ENCODE peak calls at places on chromosomes 13 and 19, in six cellular contexts. L, Z, X, Y, A and E are unnamed samples.

GRCh38 chr13:75648446-75648845 is 12.3 kb downstream of the LMO7 start:
- DNase-seq in Y (no peak), A (no peak), Z (no peak), L (no peak), X (no peak), E (no peak)

GRCh38 chr19:13001502-13002388 is 6.5 kb downstream of the NFIX start:
- DNase-seq in Y (no peak), X (no peak), Z (no peak), L (no peak), A (no peak), E (no peak)

GRCh38 chr13:110012102-110012739 is 225.8 kb upstream of the IRS2 start:
- DNase-seq in L (no peak), X (no peak), Z (no peak), A (no peak), Y (peak), E (peak)

GRCh38 chr13:59034198-59034597 is 1129.5 kb downstream of the DIAPH3 start:
- DNase-seq in L (no peak), X (no peak), Y (no peak), Z (no peak), A (no peak), E (no peak)

GRCh38 chr19:44820648-44821609 is 12.0 kb downstream of the BCAM start:
- DNase-seq in Y (no peak), A (no peak), Z (no peak), X (no peak), L (no peak), E (no peak)

GRCh38 chr13:70905035-70905434 is 796.8 kb upstream of the KLHL1 start:
- DNase-seq in Y (no peak), Z (no peak), X (no peak), A (no peak), L (no peak), E (no peak)

GRCh38 chr19:1267441-1268391 is 1.4 kb upstream of the CIRBP start:
- DNase-seq in A (peak), Y (no peak), Z (no peak), X (no peak), L (no peak), E (no peak)

GRCh38 chr13:80408270-80408669 is 67.3 kb upstream of the SPRY2 start:
- DNase-seq in Z (no peak), L (no peak), X (no peak), Y (no peak), A (no peak), E (no peak)

GRCh38 chr13:42495751-42496150 is 78.2 kb upstream of the TNFSF11 start:
- DNase-seq in A (no peak), Z (no peak), L (no peak), X (no peak), Y (no peak), E (no peak)

GRCh38 chr13:28719656-28720055 is 886 bp upstream of the SLC46A3 start:
- DNase-seq in Y (no peak), L (no peak), Z (no peak), A (no peak), X (no peak), E (no peak)

GRCh38 chr13:102901615-102902305 is 55.9 kb downstream of the ERCC5 start:
- DNase-seq in Y (no peak), Z (no peak), A (no peak), L (no peak), X (no peak), E (peak)

GRCh38 chr13:52903320-52903719 is 54.9 kb upstream of the PCDH8 start:
- DNase-seq in X (peak), L (no peak), Y (no peak), A (no peak), Z (no peak), E (no peak)

GRCh38 chr19:45842198-45842597 is 20.7 kb downstream of the SYMPK start:
- DNase-seq in A (no peak), X (no peak), Y (no peak), Z (no peak), L (no peak), E (no peak)

GRCh38 chr19:325937-326565 is 18.5 kb downstream of the MIER2 start:
- DNase-seq in Z (no peak), X (no peak), Y (no peak), A (peak), L (no peak), E (no peak)

GRCh38 chr13:59468396-59468795 is 695.3 kb downstream of the DIAPH3 start:
- DNase-seq in Y (no peak), L (no peak), A (no peak), X (no peak), Z (no peak), E (no peak)

GRCh38 chr13:44340508-44340907 is 33.1 kb upstream of the SERP2 start:
- DNase-seq in L (no peak), X (no peak), Y (no peak), Z (no peak), A (no peak), E (no peak)

GRCh38 chr19:38663957-38664502 is 16.6 kb downstream of the ACTN4 start:
- DNase-seq in Z (no peak), Y (no peak), A (no peak), X (no peak), L (no peak), E (no peak)

GRCh38 chr13:43316997-43317396 is 293.6 kb downstream of the DNAJC15 start:
- DNase-seq in A (no peak), X (no peak), Z (no peak), L (no peak), Y (no peak), E (no peak)

GRCh38 chr13:41720839-41721561 is 239.9 kb downstream of the VWA8 start:
- DNase-seq in A (no peak), X (no peak), Y (no peak), Z (no peak), L (no peak), E (peak)

GRCh38 chr13:100124265-100124664 is 35.4 kb downstream of the PCCA start:
- DNase-seq in Z (no peak), Y (no peak), A (no peak), X (no peak), L (no peak), E (no peak)

GRCh38 chr19:6767081-6767356 is 216 bp downstream of the SH2D3A start:
- DNase-seq in Y (no peak), Z (no peak), X (peak), L (no peak), A (no peak), E (peak)

GRCh38 chr13:51822106-51822840 is 18.3 kb upstream of the DHRS12 start:
- DNase-seq in Z (no peak), L (no peak), Y (no peak), X (no peak), A (no peak), E (no peak)

GRCh38 chr13:106173346-106173745 is 362.1 kb downstream of the EFNB2 start:
- DNase-seq in Z (no peak), A (no peak), Y (no peak), X (no peak), L (no peak), E (no peak)

GRCh38 chr13:48644141-48644540 is 9.6 kb upstream of the CYSLTR2 start:
- DNase-seq in L (no peak), A (no peak), Z (no peak), Y (no peak), X (no peak), E (no peak)

GRCh38 chr13:101230271-101230890 is 185.9 kb downstream of the NALCN start:
- DNase-seq in Y (no peak), Z (no peak), L (no peak), A (no peak), X (no peak), E (no peak)

GRCh38 chr13:99307247-99307646 is at the start of gene GPR183:
- DNase-seq in A (no peak), X (peak), Z (no peak), Y (no peak), L (no peak), E (no peak)

GRCh38 chr19:45477216-45477615 is 9.4 kb downstream of the FOSB start:
- DNase-seq in A (no peak), Y (no peak), L (no peak), Z (no peak), X (no peak), E (no peak)

GRCh38 chr19:54463531-54464043 is at the start of gene LENG9:
- DNase-seq in Y (peak), L (peak), X (peak), Z (no peak), A (peak), E (peak)

GRCh38 chr19:18503971-18504885 is 17.6 kb downstream of the ELL start:
- DNase-seq in X (no peak), A (no peak), Y (no peak), L (no peak), Z (no peak), E (no peak)

GRCh38 chr19:35856546-35857149 is at the start of gene KIRREL2:
- DNase-seq in Y (peak), L (no peak), X (peak), Z (no peak), A (no peak), E (no peak)

GRCh38 chr13:96248103-96248502 is 158.2 kb downstream of the HS6ST3 start:
- DNase-seq in Y (no peak), Z (no peak), X (no peak), A (no peak), L (no peak), E (no peak)

GRCh38 chr19:56211718-56212117 is 9.6 kb downstream of the ZSCAN5C start:
- DNase-seq in L (no peak), A (no peak), Z (no peak), X (no peak), Y (no peak), E (no peak)

GRCh38 chr13:51639171-51639570 is 54.9 kb downstream of the WDFY2 start:
- DNase-seq in A (no peak), X (no peak), Z (no peak), L (no peak), Y (no peak), E (no peak)

GRCh38 chr19:42270346-42271044 is 1.4 kb downstream of the CIC start:
- DNase-seq in A (no peak), L (no peak), Y (no peak), Z (no peak), X (peak), E (peak)

GRCh38 chr13:106498571-106498970 is 36.9 kb downstream of the EFNB2 start:
- DNase-seq in A (no peak), X (no peak), L (no peak), Z (no peak), Y (no peak), E (no peak)

DNA sequence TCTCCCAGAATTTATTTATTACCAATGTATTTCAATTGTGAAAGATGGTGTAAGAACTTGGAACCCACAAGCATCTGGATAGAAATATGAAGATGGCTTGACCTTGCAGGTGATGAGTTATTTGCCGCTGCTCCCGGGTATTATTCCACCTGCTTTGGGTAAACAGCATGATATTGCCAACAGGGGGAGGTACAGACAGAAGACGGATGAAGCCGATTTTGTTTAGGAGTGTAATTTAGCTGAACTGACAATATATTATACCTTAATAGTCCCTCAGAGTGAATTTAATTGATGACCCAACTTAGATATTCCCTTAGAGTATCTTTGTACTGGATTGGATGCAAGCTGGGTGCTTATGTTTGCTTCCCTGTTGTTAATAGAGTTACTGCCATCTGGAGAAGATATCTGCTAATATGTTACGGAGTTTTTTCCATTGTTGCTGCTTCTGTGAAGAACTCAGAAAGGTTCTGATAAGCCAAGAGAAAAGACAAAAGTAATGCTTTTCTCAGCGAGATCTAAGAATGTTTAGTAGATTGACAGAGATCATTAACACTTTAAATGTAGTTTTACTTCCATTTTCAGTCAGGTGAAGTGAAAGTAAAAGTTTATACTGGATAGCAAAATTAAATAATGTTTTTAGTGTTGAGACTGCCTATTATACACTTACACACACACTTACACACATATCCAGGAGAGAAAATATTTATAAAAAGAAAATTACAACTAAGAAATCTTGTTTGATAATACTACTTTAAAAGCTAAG is 2220.8 kb upstream of the PCDH20 start:
- DNase-seq in X (no peak), L (no peak), Z (peak), A (no peak), Y (peak), E (no peak)
- TF ChIP-seq CTCF in X (no peak), L (no peak), Z (peak), A (no peak), Y (peak), E (no peak)

GRCh38 chr19:5137571-5138124 is 168.7 kb downstream of the KDM4B start:
- DNase-seq in Y (no peak), A (no peak), L (no peak), Z (no peak), X (no peak), E (no peak)
- TF ChIP-seq CTCF in Y (no peak), A (no peak), L (no peak), Z (no peak), X (no peak), E (no peak)

DNA sequence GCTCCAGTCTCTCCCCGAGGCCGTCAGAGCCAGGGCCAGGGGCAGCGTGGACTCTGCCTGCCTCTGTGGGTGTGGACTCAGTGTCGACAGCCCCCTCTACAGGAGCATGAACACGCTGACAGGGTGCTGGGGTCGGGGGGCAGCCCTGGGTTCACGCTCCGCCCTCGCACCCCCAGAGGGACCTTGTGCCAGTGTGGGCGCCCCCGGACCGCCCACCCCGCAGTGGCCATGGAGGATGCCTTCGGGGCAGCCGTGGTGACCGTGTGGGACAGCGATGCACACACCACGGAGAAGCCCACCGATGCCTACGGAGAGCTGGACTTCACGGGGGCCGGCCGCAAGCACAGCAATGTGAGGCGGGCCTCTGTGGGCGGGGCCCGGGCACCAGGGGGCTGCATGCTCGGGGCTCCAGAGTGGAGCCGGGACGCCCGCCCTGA is 8.3 kb downstream of the TRPM4 start:
- DNase-seq in A (no peak), Y (no peak), X (peak), L (no peak), Z (no peak), E (no peak)
- TF ChIP-seq CTCF in A (no peak), Y (no peak), X (no peak), L (no peak), Z (no peak), E (no peak)

GRCh38 chr13:97692628-97693027 is 258.7 kb downstream of the RAP2A start:
- DNase-seq in Y (no peak), A (no peak), L (no peak), Z (no peak), X (no peak), E (no peak)
- TF ChIP-seq CTCF in Y (no peak), A (no peak), L (no peak), Z (no peak), X (no peak), E (no peak)

GRCh38 chr19:51824603-51825002 is 29.6 kb downstream of the FPR3 start:
- DNase-seq in A (no peak), Y (no peak), L (no peak), X (no peak), Z (no peak), E (no peak)

GRCh38 chr19:51830263-51830662 is 35.3 kb downstream of the FPR3 start:
- DNase-seq in X (no peak), Z (no peak), L (no peak), A (no peak), Y (no peak), E (no peak)
- TF ChIP-seq CTCF in X (no peak), Z (no peak), L (no peak), A (no peak), Y (no peak), E (no peak)

DNA sequence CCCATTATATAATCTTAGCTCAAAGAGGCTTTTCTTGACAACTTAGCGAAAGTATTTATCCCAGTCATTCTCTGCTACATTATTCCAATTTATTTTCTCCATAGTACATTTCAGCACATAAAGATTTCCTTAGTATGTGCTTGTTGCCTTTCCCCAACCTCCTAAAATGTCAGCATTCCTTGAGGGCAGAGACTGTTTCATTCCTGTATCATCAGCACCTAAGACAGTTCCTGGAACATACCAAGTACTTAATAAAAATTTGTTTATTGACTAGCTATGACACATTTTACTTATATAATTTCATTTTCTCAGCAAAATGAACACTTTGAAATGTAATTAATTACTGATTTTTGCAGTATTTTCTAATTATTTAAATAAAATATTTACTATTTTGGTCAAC is 33.4 kb upstream of the USPL1 start:
- DNase-seq in Y (no peak), Z (no peak), A (no peak), L (no peak), X (no peak), E (no peak)
- TF ChIP-seq CTCF in Y (no peak), Z (no peak), A (no peak), L (no peak), X (no peak), E (no peak)